ENCODE peak calls at places on chromosomes 1 and 21, in eight cellular contexts. H, Y, X, S, P, R, L and E are unnamed samples. For H3K27me3, the result is how much of the 10 kb centered on the place peaks cover.

GRCh38 chr1:208231929-208232360 is 12.2 kb downstream of the PLXNA2 start:
- DNase-seq in L (no peak), R (peak), S (no peak), H (no peak), P (peak), X (peak), Y (no peak), E (no peak)

GRCh38 chr1:50424045-50424939 is 1.0 kb upstream of the DMRTA2 start:
- DNase-seq in R (no peak), S (no peak), P (no peak), L (no peak), Y (no peak), X (no peak), H (no peak), E (no peak)

GRCh38 chr1:27393641-27394281 is 1.3 kb downstream of the GPR3 start:
- DNase-seq in H (no peak), S (no peak), X (no peak), Y (no peak), P (no peak), R (no peak), L (no peak), E (no peak)

GRCh38 chr1:5936126-5936525 is 56.1 kb downstream of the NPHP4 start:
- DNase-seq in P (no peak), S (no peak), X (no peak), R (no peak), Y (no peak), L (no peak), H (no peak), E (no peak)

GRCh38 chr1:211424018-211424417 is 67.9 kb downstream of the RD3 start:
- DNase-seq in R (no peak), H (no peak), L (no peak), S (no peak), Y (no peak), P (no peak), X (no peak), E (no peak)

GRCh38 chr1:12088607-12089006 is 25.5 kb downstream of the TNFRSF8 start:
- DNase-seq in R (no peak), S (no peak), X (no peak), Y (no peak), L (no peak), H (no peak), P (no peak), E (no peak)

GRCh38 chr1:228275435-228276342 is 67.8 kb downstream of the OBSCN start:
- DNase-seq in S (peak), R (peak), X (peak), P (peak), H (peak), L (peak), Y (peak), E (peak)

GRCh38 chr1:108503062-108503740 is 53.1 kb downstream of the NBPF6 start:
- DNase-seq in X (peak), R (peak), Y (peak), P (peak), S (no peak), L (no peak), H (no peak), E (peak)

GRCh38 chr1:12146343-12147112 is 20.3 kb upstream of the TNFRSF1B start:
- DNase-seq in R (no peak), X (no peak), S (no peak), Y (no peak), L (no peak), P (no peak), H (no peak), E (no peak)

GRCh38 chr1:12166834-12167492 is at the start of gene TNFRSF1B:
- DNase-seq in H (peak), Y (peak), X (no peak), S (no peak), L (peak), P (peak), R (peak), E (peak)

GRCh38 chr1:43760745-43761343 is 53.5 kb downstream of the ST3GAL3 start:
- DNase-seq in X (peak), S (no peak), L (no peak), H (no peak), Y (no peak), P (no peak), R (peak), E (no peak)

GRCh38 chr1:176896216-176896615 is 268.3 kb downstream of the ASTN1 start:
- DNase-seq in X (no peak), S (no peak), H (no peak), R (no peak), L (no peak), P (no peak), Y (no peak), E (no peak)

GRCh38 chr1:246317723-246318359 is 189.2 kb downstream of the SMYD3 start:
- DNase-seq in L (no peak), X (no peak), H (no peak), S (no peak), R (no peak), Y (no peak), P (no peak), E (no peak)

GRCh38 chr1:844472-845026 is 79.2 kb upstream of the SAMD11 start:
- DNase-seq in S (no peak), L (no peak), P (no peak), R (no peak), X (no peak), Y (no peak), H (no peak), E (no peak)

DNA sequence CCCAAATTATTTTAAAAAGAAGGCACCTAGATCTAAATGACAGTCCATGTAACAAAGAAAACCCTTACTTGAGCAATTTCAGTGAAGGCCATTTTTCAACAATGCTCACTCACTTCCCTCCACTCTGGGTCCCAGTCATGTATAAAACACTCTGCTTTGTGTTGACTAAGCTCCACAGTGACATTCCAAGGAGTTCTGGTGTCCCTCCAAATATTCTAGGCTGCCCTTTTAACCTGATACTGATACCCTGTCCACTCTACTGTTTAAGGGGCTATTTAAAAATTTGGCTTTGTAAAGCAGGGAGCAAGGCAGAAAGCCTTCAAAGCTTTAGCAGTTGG is 73.6 kb downstream of the GNG12 start:
- DNase-seq in P (no peak), L (no peak), H (no peak), R (peak), X (no peak), Y (no peak), S (no peak), E (no peak)
- H3K27me3 ChIP-seq in P (under half), L (under half), H (under half), R (under half), X (under half), Y (under half), S (under half), E (under half)

DNA sequence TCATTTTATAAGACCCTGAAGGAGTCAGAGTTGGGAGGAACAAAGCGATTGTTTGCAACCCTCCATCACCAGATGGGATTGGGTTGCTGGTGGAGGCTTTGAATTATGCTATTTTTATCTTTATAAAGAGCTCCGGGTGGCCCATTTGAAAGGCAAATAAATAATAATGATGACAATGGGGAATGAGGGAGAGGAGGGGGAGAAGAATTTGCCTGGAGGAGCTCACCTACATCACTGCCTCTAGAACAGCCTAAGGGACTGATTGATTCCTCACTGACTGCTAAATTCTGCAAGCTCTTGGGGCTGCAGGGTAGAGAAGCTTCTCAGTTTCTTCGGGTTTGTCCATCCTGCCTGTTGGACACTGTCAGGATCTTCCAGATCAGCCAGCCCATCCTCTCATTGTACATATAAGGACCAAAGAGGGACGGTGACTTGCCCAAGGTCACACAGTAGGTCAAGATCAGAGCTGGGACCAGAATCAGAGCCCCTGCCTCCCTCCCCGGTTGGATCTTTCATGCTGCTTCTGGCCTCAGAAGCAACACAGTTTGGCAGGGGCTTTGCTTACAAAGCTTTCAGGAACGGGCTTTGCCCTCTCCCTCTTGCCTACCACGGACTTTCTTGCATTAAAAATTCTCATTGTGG is 130.8 kb upstream of the ZBTB40 start:
- DNase-seq in S (no peak), Y (no peak), P (no peak), X (no peak), H (no peak), L (no peak), R (no peak), E (no peak)
- H3K27me3 ChIP-seq in S (under half), Y (under half), P (under half), X (under half), H (under half), L (under half), R (under half), E (under half)

GRCh38 chr1:10796029-10796944 is at the start of gene CASZ1:
- DNase-seq in Y (peak), L (peak), P (peak), R (peak), X (peak), S (peak), H (peak), E (peak)
- H3K27me3 ChIP-seq in Y (under half), L (under half), P (under half), R (under half), X (under half), S (under half), H (under half), E (under half)

DNA sequence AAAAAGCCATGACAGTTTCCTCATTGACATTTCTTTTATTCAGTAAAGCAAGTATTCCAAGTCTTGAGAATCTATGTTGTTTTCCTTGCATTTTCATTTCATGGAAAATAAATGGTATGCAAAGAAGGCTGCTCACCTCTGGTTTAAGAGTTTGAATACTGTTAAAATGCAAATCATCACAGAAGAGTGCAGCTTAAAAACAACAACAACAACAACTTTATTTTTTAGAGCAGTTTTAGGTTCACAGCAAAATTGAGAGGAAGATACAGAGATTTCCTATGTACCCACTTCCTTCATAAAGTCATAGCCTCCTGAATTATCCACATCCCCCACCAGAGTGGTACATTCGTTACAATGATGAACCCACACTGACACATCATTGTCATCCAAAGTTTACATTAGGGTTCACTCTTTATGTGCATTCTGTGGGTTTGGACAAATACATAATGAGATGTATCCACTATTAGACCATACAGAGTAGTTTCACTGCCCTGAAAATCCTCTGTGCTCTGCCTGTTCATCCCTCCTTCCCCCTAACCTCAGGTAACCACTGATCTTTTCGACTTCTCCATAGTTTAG is 39.2 kb downstream of the CD2 start:
- DNase-seq in Y (no peak), S (no peak), X (no peak), L (no peak), P (no peak), H (no peak), R (no peak), E (no peak)
- H3K27me3 ChIP-seq in Y (under half), S (under half), X (under half), L (under half), P (under half), H (under half), R (under half), E (under half)

GRCh38 chr1:47460040-47460439 is 22.2 kb downstream of the FOXD2 start:
- DNase-seq in H (no peak), R (no peak), S (no peak), P (no peak), Y (no peak), X (no peak), L (no peak), E (no peak)

GRCh38 chr1:47460456-47460855 is 22.6 kb downstream of the FOXD2 start:
- DNase-seq in S (no peak), R (no peak), H (no peak), L (no peak), Y (no peak), X (no peak), P (no peak), E (no peak)

GRCh38 chr1:47452426-47452825 is 14.6 kb downstream of the FOXD2 start:
- DNase-seq in P (no peak), Y (no peak), X (no peak), L (no peak), H (no peak), S (no peak), R (no peak), E (no peak)

GRCh38 chr1:47459263-47459788 is 21.5 kb downstream of the FOXD2 start:
- DNase-seq in X (no peak), R (no peak), H (no peak), Y (no peak), P (no peak), L (no peak), S (no peak), E (no peak)

GRCh38 chr1:47456250-47456649 is 18.4 kb downstream of the FOXD2 start:
- DNase-seq in Y (no peak), S (no peak), L (no peak), H (no peak), X (no peak), R (no peak), P (no peak), E (no peak)
- H3K27me3 ChIP-seq in Y (under half), S (under half), L (half or more), H (under half), X (under half), R (half or more), P (under half), E (under half)

DNA sequence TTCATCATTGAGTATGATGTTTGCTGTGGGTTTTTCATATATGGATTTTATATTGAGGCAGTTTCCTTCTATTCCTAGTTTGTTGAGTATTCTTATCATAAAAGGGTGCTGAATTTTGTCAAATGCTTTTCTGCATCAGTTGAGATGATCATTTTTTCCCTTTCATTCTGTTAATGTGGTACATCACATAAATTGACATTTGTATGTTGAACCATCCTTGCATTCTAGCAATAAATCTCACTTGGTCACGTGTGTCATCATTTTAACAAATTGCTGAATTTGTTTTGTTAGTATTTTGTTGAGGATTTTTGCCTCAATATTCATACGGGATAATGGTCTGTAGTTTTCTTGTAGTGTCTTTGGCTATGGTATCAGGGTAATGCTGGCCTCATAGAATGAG is 19.9 kb downstream of the TTC34 start:
- DNase-seq in P (no peak), L (no peak), R (no peak), H (no peak), Y (no peak), X (no peak), S (no peak), E (no peak)
- H3K27me3 ChIP-seq in P (under half), L (under half), R (under half), H (under half), Y (under half), X (under half), S (under half), E (under half)

GRCh38 chr21:41427556-41427955 is 1.5 kb downstream of the MX1 start:
- DNase-seq in Y (no peak), X (no peak), H (no peak), S (no peak), L (no peak), P (no peak), R (no peak), E (no peak)

GRCh38 chr21:41428311-41428710 is 2.3 kb downstream of the MX1 start:
- DNase-seq in X (no peak), H (no peak), R (no peak), L (no peak), P (no peak), S (no peak), Y (no peak), E (no peak)

GRCh38 chr21:41429925-41430491 is 4.0 kb downstream of the MX1 start:
- DNase-seq in S (no peak), Y (no peak), R (no peak), X (no peak), L (no peak), P (no peak), H (no peak), E (no peak)

GRCh38 chr21:41429305-41429704 is 3.3 kb downstream of the MX1 start:
- DNase-seq in L (no peak), X (no peak), Y (no peak), S (no peak), P (no peak), H (no peak), R (no peak), E (no peak)

DNA sequence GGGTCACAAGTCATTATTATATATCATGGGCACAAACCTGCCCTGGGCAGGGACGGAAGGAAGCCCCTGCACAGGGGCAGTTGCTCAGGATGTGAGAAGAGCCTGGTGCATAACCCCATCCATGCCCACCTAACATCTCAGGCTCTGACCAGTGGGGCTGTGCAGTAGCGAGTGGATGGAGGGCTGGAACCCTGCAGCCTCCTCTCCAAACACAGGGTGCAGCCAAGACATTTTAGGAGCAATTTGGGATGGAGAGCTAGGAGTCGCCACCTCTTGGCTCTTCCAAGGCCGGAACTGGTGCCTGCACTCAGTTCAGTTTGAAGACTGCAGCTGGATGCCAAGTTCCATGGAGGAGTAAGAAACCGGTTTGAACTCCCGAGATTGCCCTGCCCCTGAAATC is 2.8 kb downstream of the MX1 start:
- DNase-seq in X (no peak), P (no peak), Y (no peak), R (no peak), L (no peak), S (no peak), H (no peak), E (no peak)
- H3K27me3 ChIP-seq in X (under half), P (under half), Y (under half), R (half or more), L (under half), S (under half), H (under half), E (under half)

GRCh38 chr1:36824390-36824861 is 209.9 kb downstream of the GRIK3 start:
- DNase-seq in L (no peak), H (no peak), Y (peak), R (peak), X (no peak), P (no peak), S (no peak), E (no peak)
- H3K27me3 ChIP-seq in L (under half), H (under half), Y (under half), R (under half), X (under half), P (under half), S (under half), E (under half)

GRCh38 chr21:45489480-45489982 is 52.7 kb downstream of the SLC19A1 start:
- DNase-seq in X (no peak), H (no peak), P (no peak), Y (no peak), S (no peak), R (no peak), L (no peak), E (no peak)
- H3K27me3 ChIP-seq in X (under half), H (under half), P (under half), Y (under half), S (under half), R (under half), L (under half), E (under half)